ENCODE peak calls at places on chromosomes 1 and 21, in eight cellular contexts. L, G, X, E, O, D, R and U are unnamed samples.

GRCh38 chr1:26132825-26133167 is 21.2 kb downstream of the PDIK1L start:
- DNase-seq in L (no peak), G (no peak), X (no peak), E (no peak), O (no peak), D (no peak), R (no peak), U (no peak)

GRCh38 chr21:26041441-26042180 is 129.0 kb downstream of the APP start:
- DNase-seq in L (no peak), G (no peak), X (no peak), E (no peak), O (no peak), D (peak; percentile 42), R (no peak), U (no peak)

GRCh38 chr1:242525769-242526168 is 1.3 kb upstream of the PLD5 start:
- DNase-seq in L (no peak), G (no peak), X (no peak), E (no peak), O (no peak), D (no peak), R (no peak), U (no peak)

GRCh38 chr1:16117936-16118335 is 37.9 kb downstream of the EPHA2 start:
- DNase-seq in L (no peak), G (no peak), X (no peak), E (no peak), O (no peak), D (no peak), R (no peak), U (no peak)

GRCh38 chr1:67676946-67677345 is 8.1 kb upstream of the GADD45A start:
- DNase-seq in L (no peak), G (no peak), X (no peak), E (no peak), O (no peak), D (no peak), R (no peak), U (no peak)

GRCh38 chr21:34732388-34732821 is 63.6 kb downstream of the CLIC6 start:
- DNase-seq in L (no peak), G (no peak), X (no peak), E (no peak), O (no peak), D (no peak), R (no peak), U (no peak)

GRCh38 chr1:39266269-39266668 is 61.8 kb downstream of the MACF1 start:
- DNase-seq in L (peak; percentile 25), G (peak; percentile 15), X (no peak), E (no peak), O (no peak), D (no peak), R (no peak), U (no peak)

GRCh38 chr1:9314101-9314500 is 21.4 kb downstream of the SPSB1 start:
- DNase-seq in L (no peak), G (no peak), X (no peak), E (no peak), O (no peak), D (no peak), R (no peak), U (no peak)

GRCh38 chr1:170735366-170736263 is 71.7 kb downstream of the PRRX1 start:
- DNase-seq in L (no peak), G (no peak), X (no peak), E (no peak), O (no peak), D (no peak), R (no peak), U (no peak)

GRCh38 chr1:20472860-20473711 is 12.9 kb downstream of the CAMK2N1 start:
- DNase-seq in L (peak; percentile 70), G (peak; percentile 88), X (no peak), E (no peak), O (no peak), D (peak; percentile 92), R (no peak), U (no peak)

GRCh38 chr21:45612096-45613019 is 31.2 kb upstream of the PCBP3 start:
- DNase-seq in L (no peak), G (no peak), X (peak; percentile 20), E (no peak), O (peak; percentile 61), D (no peak), R (no peak), U (no peak)

GRCh38 chr1:23483327-23484252 is at the start of gene ASAP3:
- DNase-seq in L (peak; percentile 27), G (peak; percentile 66), X (no peak), E (peak; percentile 59), O (peak; percentile 77), D (peak; percentile 78), R (no peak), U (no peak)

GRCh38 chr1:202658251-202658650 is 52.0 kb downstream of the SYT2 start:
- DNase-seq in L (no peak), G (no peak), X (no peak), E (no peak), O (no peak), D (no peak), R (no peak), U (no peak)

GRCh38 chr1:21736011-21736410 is 46.9 kb downstream of the USP48 start:
- DNase-seq in L (no peak), G (no peak), X (no peak), E (no peak), O (no peak), D (no peak), R (no peak), U (no peak)

GRCh38 chr1:167276969-167277368 is 56.3 kb downstream of the POU2F1 start:
- DNase-seq in L (no peak), G (no peak), X (no peak), E (no peak), O (no peak), D (no peak), R (no peak), U (no peak)

GRCh38 chr1:94729287-94729686 is 90.9 kb upstream of the SLC44A3 start:
- DNase-seq in L (peak; percentile 57), G (no peak), X (no peak), E (no peak), O (no peak), D (no peak), R (no peak), U (no peak)

GRCh38 chr1:47444578-47445465 is 7.0 kb downstream of the FOXD2 start:
- DNase-seq in L (peak; percentile 34), G (no peak), X (no peak), E (peak; percentile 51), O (no peak), D (no peak), R (no peak), U (no peak)

GRCh38 chr1:243563732-243564131 is 286.3 kb downstream of the AKT3 start:
- DNase-seq in L (no peak), G (no peak), X (no peak), E (no peak), O (no peak), D (no peak), R (no peak), U (no peak)

GRCh38 chr1:44024903-44025525 is 6.2 kb downstream of the SLC6A9 start:
- DNase-seq in L (no peak), G (no peak), X (no peak), E (no peak), O (no peak), D (no peak), R (no peak), U (no peak)

GRCh38 chr1:21511579-21512522 is 2.6 kb downstream of the ALPL start:
- DNase-seq in L (no peak), G (peak; percentile 45), X (peak; percentile 90), E (peak; percentile 77), O (peak; percentile 79), D (peak; percentile 84), R (no peak), U (no peak)

GRCh38 chr1:92968138-92969032 is 7.1 kb upstream of the DIPK1A start:
- DNase-seq in L (peak; percentile 46), G (no peak), X (no peak), E (no peak), O (no peak), D (no peak), R (no peak), U (no peak)

GRCh38 chr1:9180077-9180819 is 51.3 kb upstream of the GPR157 start:
- DNase-seq in L (no peak), G (no peak), X (no peak), E (no peak), O (no peak), D (no peak), R (no peak), U (no peak)

GRCh38 chr1:26791626-26792025 is 3.9 kb downstream of the PIGV start:
- DNase-seq in L (no peak), G (no peak), X (no peak), E (no peak), O (no peak), D (no peak), R (no peak), U (no peak)

GRCh38 chr1:184513966-184514365 is 127.1 kb downstream of the C1orf21 start:
- DNase-seq in L (no peak), G (no peak), X (no peak), E (no peak), O (no peak), D (peak; percentile 88), R (no peak), U (no peak)

GRCh38 chr1:61042679-61043009 is 39.7 kb upstream of the NFIA start:
- DNase-seq in L (no peak), G (no peak), X (no peak), E (no peak), O (no peak), D (no peak), R (no peak), U (no peak)
- H3K4me3 ChIP-seq in L (no peak overlapping the region), G (no peak overlapping the region), X (peak overlapping the region; percentile 31), E (peak overlapping the region; percentile 60), O (peak overlapping the region; percentile 79), D (peak overlapping the region; percentile 65), R (no peak overlapping the region), U (peak overlapping the region; percentile 83)

DNA sequence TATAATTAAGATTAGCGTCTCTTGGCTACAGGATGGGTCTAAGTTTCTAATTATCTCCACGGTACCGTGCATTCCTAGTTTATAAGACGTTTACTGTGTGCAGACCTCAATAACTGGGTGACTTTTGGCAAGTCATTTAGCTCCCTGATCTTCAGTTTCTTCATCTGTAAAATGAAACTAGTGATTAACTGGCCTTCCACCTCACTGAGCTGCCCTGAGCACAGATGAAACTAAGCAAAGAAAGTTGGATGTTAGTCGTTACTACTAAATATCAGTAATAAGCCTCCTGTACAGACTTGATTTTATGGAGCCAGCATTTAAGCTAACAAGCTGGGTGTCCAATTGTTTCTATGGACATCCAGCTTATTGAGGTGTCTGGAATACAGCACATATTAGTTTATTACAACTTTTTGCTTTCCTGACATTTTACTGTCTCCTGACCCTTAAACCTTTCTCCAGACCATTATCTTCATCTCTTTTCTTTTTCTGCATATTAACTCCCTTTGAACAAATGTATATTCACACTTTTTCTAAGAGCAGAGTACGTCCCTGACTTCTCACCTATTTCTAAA is 1.1 kb downstream of the CR2 start:
- DNase-seq in L (no peak), G (no peak), X (no peak), E (no peak), O (no peak), D (no peak), R (no peak), U (no peak)
- H3K4me3 ChIP-seq in L (no peak overlapping the region), G (no peak overlapping the region), X (no peak overlapping the region), E (peak overlapping the region; percentile 53), O (no peak overlapping the region), D (no peak overlapping the region), R (no peak overlapping the region), U (no peak overlapping the region)

GRCh38 chr21:33208534-33208933 is 21.2 kb upstream of the IFNAR2 start:
- DNase-seq in L (no peak), G (no peak), X (no peak), E (no peak), O (no peak), D (no peak), R (no peak), U (no peak)
- H3K4me3 ChIP-seq in L (no peak overlapping the region), G (no peak overlapping the region), X (no peak overlapping the region), E (no peak overlapping the region), O (no peak overlapping the region), D (no peak overlapping the region), R (no peak overlapping the region), U (no peak overlapping the region)

GRCh38 chr1:178869114-178869697 is 1.7 kb downstream of the ANGPTL1 start:
- DNase-seq in L (no peak), G (peak; percentile 23), X (peak; percentile 21), E (no peak), O (no peak), D (no peak), R (no peak), U (no peak)
- H3K4me3 ChIP-seq in L (no peak overlapping the region), G (peak overlapping the region; percentile 7), X (no peak overlapping the region), E (peak overlapping the region; percentile 35), O (peak overlapping the region; percentile 67), D (peak overlapping the region; percentile 47), R (no peak overlapping the region), U (peak overlapping the region; percentile 60)